ENCODE peak calls at places on chromosomes 2 and 18, in ten cellular contexts. One of them, this sample, is unnamed.

GRCh38 chr2:205868773-205869333 is 186.6 kb downstream of the NRP2 start:
- DNase-seq in breast epithelium: no peak
- DNase-seq in K562: no peak
- DNase-seq in prostate gland: no peak
- DNase-seq in suprapubic skin: no peak
- DNase-seq in HCT116: no peak
- DNase-seq in HepG2: no peak
- DNase-seq in transverse colon: no peak
- DNase-seq in spleen: no peak
- DNase-seq in sigmoid colon: no peak
- DNase-seq in this sample: peak

GRCh38 chr2:65370387-65371093 is 61.9 kb downstream of the SPRED2 start:
- DNase-seq in breast epithelium: no peak
- DNase-seq in K562: no peak
- DNase-seq in transverse colon: no peak
- DNase-seq in HepG2: peak
- DNase-seq in spleen: no peak
- DNase-seq in HCT116: no peak
- DNase-seq in suprapubic skin: no peak
- DNase-seq in prostate gland: no peak
- DNase-seq in sigmoid colon: no peak
- DNase-seq in this sample: no peak

GRCh38 chr2:37656512-37657423 is 14.7 kb downstream of the CDC42EP3 start:
- DNase-seq in prostate gland: no peak
- DNase-seq in HCT116: no peak
- DNase-seq in HepG2: no peak
- DNase-seq in K562: no peak
- DNase-seq in breast epithelium: no peak
- DNase-seq in sigmoid colon: no peak
- DNase-seq in spleen: no peak
- DNase-seq in suprapubic skin: no peak
- DNase-seq in transverse colon: no peak
- DNase-seq in this sample: no peak

GRCh38 chr2:103808814-103809213 is 1045.1 kb upstream of the POU3F3 start:
- DNase-seq in HCT116: no peak
- DNase-seq in breast epithelium: no peak
- DNase-seq in K562: no peak
- DNase-seq in suprapubic skin: no peak
- DNase-seq in spleen: no peak
- DNase-seq in prostate gland: no peak
- DNase-seq in HepG2: no peak
- DNase-seq in transverse colon: no peak
- DNase-seq in sigmoid colon: no peak
- DNase-seq in this sample: no peak

GRCh38 chr2:28413152-28413895 is 20.7 kb downstream of the FOSL2 start:
- DNase-seq in prostate gland: no peak
- DNase-seq in breast epithelium: no peak
- DNase-seq in spleen: peak
- DNase-seq in K562: no peak
- DNase-seq in sigmoid colon: peak
- DNase-seq in suprapubic skin: no peak
- DNase-seq in transverse colon: peak
- DNase-seq in HCT116: no peak
- DNase-seq in HepG2: no peak
- DNase-seq in this sample: peak

GRCh38 chr2:191030521-191031154 is 16.7 kb upstream of the STAT1 start:
- DNase-seq in K562: peak
- DNase-seq in prostate gland: peak
- DNase-seq in suprapubic skin: no peak
- DNase-seq in breast epithelium: no peak
- DNase-seq in HCT116: no peak
- DNase-seq in spleen: no peak
- DNase-seq in sigmoid colon: no peak
- DNase-seq in HepG2: peak
- DNase-seq in transverse colon: no peak
- DNase-seq in this sample: no peak

GRCh38 chr18:35127201-35127600 is 86.0 kb downstream of the MAPRE2 start:
- DNase-seq in breast epithelium: no peak
- DNase-seq in suprapubic skin: no peak
- DNase-seq in spleen: no peak
- DNase-seq in prostate gland: no peak
- DNase-seq in transverse colon: no peak
- DNase-seq in sigmoid colon: no peak
- DNase-seq in HCT116: no peak
- DNase-seq in HepG2: peak
- DNase-seq in K562: peak
- DNase-seq in this sample: no peak

GRCh38 chr2:134836986-134837385 is 1.4 kb upstream of the ACMSD start:
- DNase-seq in HCT116: no peak
- DNase-seq in sigmoid colon: no peak
- DNase-seq in K562: no peak
- DNase-seq in transverse colon: no peak
- DNase-seq in prostate gland: no peak
- DNase-seq in spleen: no peak
- DNase-seq in breast epithelium: no peak
- DNase-seq in HepG2: no peak
- DNase-seq in suprapubic skin: no peak
- DNase-seq in this sample: no peak

GRCh38 chr2:155972916-155973315 is 359.6 kb downstream of the NR4A2 start:
- DNase-seq in transverse colon: no peak
- DNase-seq in prostate gland: no peak
- DNase-seq in HCT116: no peak
- DNase-seq in K562: no peak
- DNase-seq in sigmoid colon: no peak
- DNase-seq in HepG2: no peak
- DNase-seq in breast epithelium: no peak
- DNase-seq in spleen: no peak
- DNase-seq in suprapubic skin: no peak
- DNase-seq in this sample: no peak

GRCh38 chr18:62716679-62717058 is 1.3 kb downstream of the PHLPP1 start:
- DNase-seq in transverse colon: peak
- DNase-seq in HCT116: no peak
- DNase-seq in breast epithelium: no peak
- DNase-seq in prostate gland: peak
- DNase-seq in spleen: peak
- DNase-seq in suprapubic skin: no peak
- DNase-seq in K562: peak
- DNase-seq in HepG2: no peak
- DNase-seq in sigmoid colon: peak
- DNase-seq in this sample: peak

GRCh38 chr2:111662771-111663470 is 221.1 kb downstream of the ANAPC1 start:
- DNase-seq in spleen: no peak
- DNase-seq in sigmoid colon: no peak
- DNase-seq in HepG2: no peak
- DNase-seq in transverse colon: peak
- DNase-seq in K562: no peak
- DNase-seq in HCT116: no peak
- DNase-seq in prostate gland: no peak
- DNase-seq in suprapubic skin: no peak
- DNase-seq in breast epithelium: no peak
- DNase-seq in this sample: no peak

GRCh38 chr2:156320491-156320896 is 12.0 kb downstream of the NR4A2 start:
- DNase-seq in sigmoid colon: peak
- DNase-seq in transverse colon: peak
- DNase-seq in suprapubic skin: no peak
- DNase-seq in HCT116: no peak
- DNase-seq in prostate gland: no peak
- DNase-seq in HepG2: no peak
- DNase-seq in breast epithelium: no peak
- DNase-seq in K562: peak
- DNase-seq in spleen: no peak
- DNase-seq in this sample: peak

GRCh38 chr18:46899274-46899948 is 17.9 kb downstream of the PIAS2 start:
- DNase-seq in prostate gland: no peak
- DNase-seq in spleen: no peak
- DNase-seq in HCT116: no peak
- DNase-seq in sigmoid colon: no peak
- DNase-seq in transverse colon: no peak
- DNase-seq in breast epithelium: no peak
- DNase-seq in HepG2: no peak
- DNase-seq in suprapubic skin: no peak
- DNase-seq in K562: no peak
- DNase-seq in this sample: no peak

GRCh38 chr18:5707586-5707985 is 163.8 kb upstream of the EPB41L3 start:
- DNase-seq in transverse colon: no peak
- DNase-seq in K562: no peak
- DNase-seq in suprapubic skin: no peak
- DNase-seq in HCT116: no peak
- DNase-seq in breast epithelium: no peak
- DNase-seq in sigmoid colon: no peak
- DNase-seq in spleen: no peak
- DNase-seq in prostate gland: no peak
- DNase-seq in HepG2: no peak
- DNase-seq in this sample: no peak

GRCh38 chr2:218405365-218406208 is 5.9 kb downstream of the CTDSP1 start:
- DNase-seq in K562: no peak
- DNase-seq in breast epithelium: no peak
- DNase-seq in spleen: peak
- DNase-seq in HepG2: no peak
- DNase-seq in suprapubic skin: no peak
- DNase-seq in sigmoid colon: peak
- DNase-seq in prostate gland: no peak
- DNase-seq in transverse colon: no peak
- DNase-seq in HCT116: no peak
- DNase-seq in this sample: peak

GRCh38 chr18:22682720-22683119 is 250.4 kb upstream of the RBBP8 start:
- DNase-seq in HepG2: no peak
- DNase-seq in sigmoid colon: no peak
- DNase-seq in suprapubic skin: no peak
- DNase-seq in spleen: no peak
- DNase-seq in breast epithelium: no peak
- DNase-seq in K562: no peak
- DNase-seq in HCT116: no peak
- DNase-seq in prostate gland: no peak
- DNase-seq in transverse colon: no peak
- DNase-seq in this sample: no peak

GRCh38 chr2:86249176-86249842 is 50.1 kb downstream of the MRPL35 start:
- DNase-seq in transverse colon: no peak
- DNase-seq in breast epithelium: no peak
- DNase-seq in HepG2: no peak
- DNase-seq in HCT116: peak
- DNase-seq in sigmoid colon: peak
- DNase-seq in prostate gland: no peak
- DNase-seq in spleen: no peak
- DNase-seq in suprapubic skin: no peak
- DNase-seq in K562: no peak
- DNase-seq in this sample: no peak

GRCh38 chr2:42959148-42959992 is 167.0 kb upstream of the HAAO start:
- DNase-seq in prostate gland: no peak
- DNase-seq in transverse colon: no peak
- DNase-seq in K562: no peak
- DNase-seq in suprapubic skin: no peak
- DNase-seq in spleen: no peak
- DNase-seq in breast epithelium: no peak
- DNase-seq in sigmoid colon: peak
- DNase-seq in HepG2: peak
- DNase-seq in HCT116: no peak
- DNase-seq in this sample: no peak
- TF ChIP-seq POLR2AphosphoS5 in prostate gland: peak
- TF ChIP-seq POLR2AphosphoS5 in transverse colon: no peak
- TF ChIP-seq POLR2AphosphoS5 in K562: no peak
- TF ChIP-seq POLR2AphosphoS5 in suprapubic skin: peak
- TF ChIP-seq POLR2AphosphoS5 in spleen: no peak
- TF ChIP-seq POLR2AphosphoS5 in breast epithelium: peak
- TF ChIP-seq POLR2AphosphoS5 in sigmoid colon: peak
- TF ChIP-seq POLR2AphosphoS5 in HepG2: no peak
- TF ChIP-seq POLR2AphosphoS5 in HCT116: no peak
- TF ChIP-seq POLR2AphosphoS5 in this sample: no peak

GRCh38 chr18:48639772-48640432 is 101.1 kb downstream of the CTIF start:
- DNase-seq in breast epithelium: no peak
- DNase-seq in transverse colon: no peak
- DNase-seq in spleen: no peak
- DNase-seq in HepG2: no peak
- DNase-seq in suprapubic skin: peak
- DNase-seq in K562: peak
- DNase-seq in sigmoid colon: no peak
- DNase-seq in HCT116: no peak
- DNase-seq in prostate gland: no peak
- DNase-seq in this sample: peak
- TF ChIP-seq CTCF in breast epithelium: no peak
- TF ChIP-seq CTCF in transverse colon: no peak
- TF ChIP-seq CTCF in spleen: no peak
- TF ChIP-seq CTCF in HepG2: peak
- TF ChIP-seq CTCF in suprapubic skin: no peak
- TF ChIP-seq CTCF in K562: peak
- TF ChIP-seq CTCF in sigmoid colon: no peak
- TF ChIP-seq CTCF in HCT116: peak
- TF ChIP-seq CTCF in prostate gland: peak
- TF ChIP-seq CTCF in this sample: no peak

DNA sequence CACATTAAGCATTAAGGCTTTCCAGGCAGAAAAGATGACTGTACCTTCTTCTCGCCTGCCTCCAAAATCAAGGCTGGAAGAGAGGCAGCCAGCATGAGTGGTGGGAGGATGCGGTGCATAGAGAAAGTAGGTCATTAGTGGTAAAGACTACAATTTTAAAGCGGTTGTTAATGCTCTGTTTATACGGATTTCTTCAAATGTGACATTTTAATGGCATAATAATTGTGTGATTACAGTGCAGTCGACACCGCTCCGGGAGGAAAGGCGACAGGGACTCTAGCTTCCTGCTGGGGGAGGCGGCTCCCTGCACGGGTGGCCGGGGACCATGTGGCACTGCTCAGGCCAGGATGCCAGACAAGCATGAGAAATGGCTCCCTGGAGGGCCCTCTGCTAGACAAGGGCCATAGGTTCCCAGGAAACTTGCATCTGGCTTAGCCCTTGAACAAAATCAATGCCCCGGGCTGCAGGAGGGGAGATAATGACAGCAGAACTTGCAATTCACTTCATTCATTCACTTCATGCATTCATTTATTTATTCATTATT is 129.6 kb downstream of the GALNT14 start:
- DNase-seq in K562: no peak
- DNase-seq in transverse colon: no peak
- DNase-seq in HCT116: no peak
- DNase-seq in HepG2: no peak
- DNase-seq in sigmoid colon: no peak
- DNase-seq in breast epithelium: no peak
- DNase-seq in spleen: no peak
- DNase-seq in prostate gland: no peak
- DNase-seq in suprapubic skin: no peak
- DNase-seq in this sample: no peak
- TF ChIP-seq POLR2AphosphoS5 in K562: no peak
- TF ChIP-seq POLR2AphosphoS5 in transverse colon: no peak
- TF ChIP-seq POLR2AphosphoS5 in HCT116: no peak
- TF ChIP-seq POLR2AphosphoS5 in HepG2: no peak
- TF ChIP-seq POLR2AphosphoS5 in sigmoid colon: no peak
- TF ChIP-seq POLR2AphosphoS5 in breast epithelium: no peak
- TF ChIP-seq POLR2AphosphoS5 in spleen: peak
- TF ChIP-seq POLR2AphosphoS5 in prostate gland: no peak
- TF ChIP-seq POLR2AphosphoS5 in suprapubic skin: no peak
- TF ChIP-seq POLR2AphosphoS5 in this sample: no peak

DNA sequence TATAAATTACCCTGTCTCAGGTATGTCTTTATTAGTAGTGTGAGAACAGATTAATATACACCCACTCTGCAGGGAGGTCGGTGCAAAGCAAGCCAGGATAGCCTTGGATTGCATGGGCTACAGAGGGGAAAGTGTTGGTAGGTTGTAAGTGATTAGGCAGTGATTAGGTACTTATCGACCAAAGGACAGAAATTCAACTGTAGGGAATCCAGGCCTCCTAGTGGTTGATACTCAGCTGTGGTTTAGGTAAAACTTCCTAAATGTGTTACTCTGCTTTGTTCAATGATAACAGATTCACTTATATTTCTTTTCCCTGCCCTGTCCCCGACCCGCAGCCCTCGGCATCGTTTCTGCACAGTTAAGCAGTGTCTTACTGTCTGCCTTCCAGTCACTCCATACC is 444.0 kb downstream of the FIGN start:
- DNase-seq in spleen: no peak
- DNase-seq in suprapubic skin: no peak
- DNase-seq in prostate gland: no peak
- DNase-seq in HCT116: no peak
- DNase-seq in breast epithelium: no peak
- DNase-seq in HepG2: no peak
- DNase-seq in K562: no peak
- DNase-seq in transverse colon: no peak
- DNase-seq in sigmoid colon: no peak
- DNase-seq in this sample: no peak
- TF ChIP-seq CTCF in spleen: no peak
- TF ChIP-seq CTCF in suprapubic skin: no peak
- TF ChIP-seq CTCF in prostate gland: no peak
- TF ChIP-seq CTCF in HCT116: no peak
- TF ChIP-seq CTCF in breast epithelium: no peak
- TF ChIP-seq CTCF in HepG2: no peak
- TF ChIP-seq CTCF in K562: no peak
- TF ChIP-seq CTCF in transverse colon: no peak
- TF ChIP-seq CTCF in sigmoid colon: no peak
- TF ChIP-seq CTCF in this sample: no peak